ENCODE peak calls at places on chromosomes 3 and 15, in seven cellular contexts. U is AG10803, H is psoas muscle, P is brain microvascular endothelial cell, T is cardiac muscle cell, M is spleen, B is adrenal gland. W is an unnamed sample.

GRCh38 chr3:3066910-3067309 is 43.3 kb downstream of the IL5RA start:
- DNase-seq in U (no peak), H (no peak), P (no peak), T (no peak), M (no peak), B (no peak), W (no peak)

GRCh38 chr15:98896802-98897732 is 110.5 kb downstream of the PGPEP1L start:
- DNase-seq in U (peak), H (no peak), P (peak), T (no peak), M (no peak), B (peak), W (peak)

GRCh38 chr3:143207338-143207961 is 87.9 kb downstream of the CHST2 start:
- DNase-seq in U (peak), H (no peak), P (peak), T (no peak), M (no peak), B (no peak), W (no peak)

GRCh38 chr3:168859574-168859973 is 763.9 kb upstream of the GOLIM4 start:
- DNase-seq in U (no peak), H (no peak), P (no peak), T (no peak), M (no peak), B (no peak), W (no peak)

GRCh38 chr3:109122690-109123089 is 4.8 kb upstream of the MORC1 start:
- DNase-seq in U (no peak), H (no peak), P (no peak), T (no peak), M (no peak), B (no peak), W (no peak)

GRCh38 chr15:80093854-80094418 is 34.5 kb downstream of the ZFAND6 start:
- DNase-seq in U (no peak), H (peak), P (no peak), T (peak), M (no peak), B (peak), W (no peak)

GRCh38 chr15:100738614-100739013 is 136.2 kb downstream of the ASB7 start:
- DNase-seq in U (no peak), H (no peak), P (no peak), T (no peak), M (peak), B (no peak), W (no peak)

GRCh38 chr3:123759311-123759710 is 124.8 kb downstream of the MYLK start:
- DNase-seq in U (peak), H (no peak), P (no peak), T (no peak), M (no peak), B (no peak), W (peak)

GRCh38 chr3:53083496-53083895 is 37.6 kb upstream of the SFMBT1 start:
- DNase-seq in U (peak), H (peak), P (peak), T (no peak), M (no peak), B (no peak), W (no peak)

GRCh38 chr3:11230125-11230524 is 42.1 kb upstream of the ATG7 start:
- DNase-seq in U (peak), H (no peak), P (no peak), T (no peak), M (no peak), B (no peak), W (no peak)

GRCh38 chr15:85615930-85616329 is 178.8 kb downstream of the KLHL25 start:
- DNase-seq in U (peak), H (no peak), P (no peak), T (peak), M (no peak), B (no peak), W (no peak)

GRCh38 chr3:68070186-68070585 is 415.8 kb upstream of the SUCLG2 start:
- DNase-seq in U (no peak), H (no peak), P (no peak), T (no peak), M (no peak), B (no peak), W (no peak)

GRCh38 chr3:165206454-165207266 is 10.5 kb upstream of the SLITRK3 start:
- DNase-seq in U (peak), H (peak), P (peak), T (peak), M (peak), B (peak), W (peak)

GRCh38 chr15:34737379-34737928 is 17.3 kb downstream of the GJD2 start:
- DNase-seq in U (peak), H (no peak), P (no peak), T (peak), M (no peak), B (no peak), W (no peak)

GRCh38 chr3:12265558-12265957 is 23.3 kb upstream of the PPARG start:
- DNase-seq in U (no peak), H (no peak), P (no peak), T (no peak), M (no peak), B (no peak), W (no peak)

GRCh38 chr15:91849749-91850161 is 3.8 kb upstream of the SLCO3A1 start:
- DNase-seq in U (peak), H (no peak), P (peak), T (peak), M (no peak), B (no peak), W (no peak)

GRCh38 chr3:134460965-134461364 is 24.8 kb downstream of the ANAPC13 start:
- DNase-seq in U (peak), H (no peak), P (peak), T (no peak), M (no peak), B (no peak), W (peak)

GRCh38 chr3:182364323-182364722 is 429.0 kb upstream of the ATP11B start:
- DNase-seq in U (no peak), H (no peak), P (no peak), T (no peak), M (no peak), B (no peak), W (no peak)

GRCh38 chr15:36256258-36256825 is 323.1 kb upstream of the CDIN1 start:
- DNase-seq in U (no peak), H (no peak), P (no peak), T (peak), M (no peak), B (no peak), W (no peak)

GRCh38 chr15:66760968-66761722 is 59.1 kb downstream of the SMAD6 start:
- DNase-seq in U (no peak), H (peak), P (no peak), T (no peak), M (peak), B (peak), W (no peak)

GRCh38 chr3:54773251-54773650 is 154.6 kb downstream of the LRTM1 start:
- DNase-seq in U (peak), H (no peak), P (no peak), T (no peak), M (no peak), B (no peak), W (no peak)

GRCh38 chr3:4721511-4721911 is 228.4 kb downstream of the ITPR1 start:
- DNase-seq in U (peak), H (no peak), P (peak), T (no peak), M (no peak), B (no peak), W (no peak)

GRCh38 chr15:43779016-43779415 is 2.2 kb upstream of the ELL3 start:
- DNase-seq in U (no peak), H (no peak), P (no peak), T (no peak), M (no peak), B (no peak), W (no peak)

GRCh38 chr3:44926172-44926571 is 49.8 kb downstream of the ZDHHC3 start:
- DNase-seq in U (no peak), H (no peak), P (no peak), T (no peak), M (no peak), B (no peak), W (no peak)

GRCh38 chr15:34647569-34648334 is 64.3 kb upstream of the GOLGA8B start:
- DNase-seq in U (no peak), H (no peak), P (no peak), T (peak), M (no peak), B (peak), W (no peak)

GRCh38 chr3:188553569-188553968 is 399.6 kb downstream of the LPP start:
- DNase-seq in U (no peak), H (no peak), P (no peak), T (no peak), M (no peak), B (no peak), W (no peak)

GRCh38 chr3:26920579-26920978 is 298.0 kb downstream of the LRRC3B start:
- DNase-seq in U (no peak), H (no peak), P (no peak), T (no peak), M (no peak), B (no peak), W (no peak)

GRCh38 chr3:40451551-40451950 is 5.6 kb upstream of the RPL14 start:
- DNase-seq in U (no peak), H (no peak), P (no peak), T (no peak), M (no peak), B (no peak), W (no peak)
- H3K4me3 ChIP-seq in U (no peak), H (no peak), P (no peak), T (no peak), M (no peak), B (no peak), W (no peak)

DNA sequence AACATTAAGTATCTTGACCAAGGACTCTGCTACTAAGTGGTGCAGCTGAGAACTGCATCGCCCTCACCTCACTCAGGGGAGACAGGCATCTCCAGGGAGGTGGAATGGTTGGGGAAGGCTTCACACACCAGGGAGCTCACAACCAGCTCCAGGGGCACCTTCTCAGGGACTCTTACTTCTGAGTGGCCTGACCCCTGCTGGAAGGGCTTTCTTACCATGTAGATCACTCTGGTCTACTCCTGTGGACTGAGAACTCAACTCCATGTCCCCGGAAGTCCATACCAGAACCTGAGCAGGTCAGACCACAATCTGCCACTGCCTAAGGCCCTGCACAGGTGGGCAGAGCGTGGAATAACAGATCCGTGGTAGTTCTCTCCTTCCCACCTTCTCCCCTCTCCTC is 140.5 kb downstream of the TLE3 start:
- DNase-seq in U (no peak), H (no peak), P (no peak), T (no peak), M (no peak), B (no peak), W (no peak)
- TF ChIP-seq CTCF in U (no peak), H (no peak), P (peak), T (no peak), M (no peak), B (no peak), W (no peak)

DNA sequence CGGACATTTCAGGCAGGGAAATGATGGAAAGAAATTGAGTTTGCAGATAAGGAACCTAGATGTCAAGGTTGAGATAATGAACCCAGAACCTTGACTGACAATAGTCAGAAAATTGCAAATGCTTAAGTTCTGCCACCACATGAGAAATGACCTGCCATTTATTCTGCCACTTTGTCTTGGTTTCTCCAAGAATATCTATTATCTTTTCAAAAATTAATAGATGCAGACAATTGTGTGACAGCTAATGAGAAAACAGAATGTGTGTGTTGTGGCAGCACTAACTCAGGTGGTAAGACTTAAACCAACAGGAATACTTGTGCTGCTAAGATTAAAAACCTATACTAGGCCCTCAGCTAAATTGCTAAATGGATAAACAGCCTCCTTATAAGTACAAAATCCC is 52.3 kb downstream of the CADPS start:
- DNase-seq in U (no peak), H (no peak), P (no peak), T (no peak), M (no peak), B (no peak), W (no peak)
- H3K4me3 ChIP-seq in U (no peak), H (no peak), P (no peak), T (no peak), M (no peak), B (no peak), W (no peak)

GRCh38 chr3:42033741-42034140 is 57.4 kb upstream of the TRAK1 start:
- DNase-seq in U (peak), H (no peak), P (no peak), T (no peak), M (no peak), B (no peak), W (no peak)

GRCh38 chr3:42031808-42032475 is 59.2 kb upstream of the TRAK1 start:
- DNase-seq in U (peak), H (no peak), P (no peak), T (peak), M (no peak), B (no peak), W (no peak)

GRCh38 chr3:42035816-42036482 is 55.2 kb upstream of the TRAK1 start:
- DNase-seq in U (peak), H (peak), P (no peak), T (peak), M (no peak), B (peak), W (no peak)

GRCh38 chr3:42035007-42035406 is 56.1 kb upstream of the TRAK1 start:
- DNase-seq in U (no peak), H (no peak), P (no peak), T (no peak), M (no peak), B (no peak), W (no peak)

GRCh38 chr3:42032693-42033349 is 58.3 kb upstream of the TRAK1 start:
- DNase-seq in U (peak), H (peak), P (peak), T (no peak), M (no peak), B (peak), W (peak)
- TF ChIP-seq CTCF in U (no peak), H (no peak), P (no peak), T (peak), M (no peak), B (no peak), W (no peak)

GRCh38 chr3:61924991-61925390 is 363.6 kb downstream of the PTPRG start:
- DNase-seq in U (no peak), H (no peak), P (no peak), T (no peak), M (no peak), B (no peak), W (no peak)

GRCh38 chr3:61925721-61926120 is 364.4 kb downstream of the PTPRG start:
- DNase-seq in U (no peak), H (no peak), P (no peak), T (no peak), M (no peak), B (no peak), W (peak)

GRCh38 chr3:61924065-61924740 is 362.8 kb downstream of the PTPRG start:
- DNase-seq in U (no peak), H (peak), P (no peak), T (peak), M (no peak), B (peak), W (no peak)

GRCh38 chr3:61919371-61919770 is 358.0 kb downstream of the PTPRG start:
- DNase-seq in U (no peak), H (no peak), P (no peak), T (no peak), M (no peak), B (no peak), W (no peak)

DNA sequence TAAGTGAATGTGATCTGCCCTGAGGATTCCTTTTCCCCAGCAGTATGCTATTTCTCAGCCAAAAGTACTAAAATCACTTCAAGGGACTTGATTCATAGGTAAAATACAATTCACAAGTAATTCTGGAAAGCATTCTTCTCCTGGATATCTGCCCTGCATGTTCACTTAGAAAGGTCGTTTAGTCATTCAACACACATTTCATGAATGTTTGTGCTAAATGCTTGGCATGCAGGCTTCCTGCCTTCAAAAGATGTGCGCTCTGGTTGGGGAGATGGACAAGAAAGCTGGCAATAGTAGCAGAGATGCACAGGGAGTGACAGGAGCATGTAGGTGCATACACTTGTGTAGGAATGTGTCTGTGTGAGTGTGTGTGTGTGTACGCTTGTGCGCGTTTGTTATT is 360.7 kb downstream of the PTPRG start:
- DNase-seq in U (peak), H (no peak), P (no peak), T (no peak), M (no peak), B (no peak), W (no peak)
- H3K4me3 ChIP-seq in U (no peak), H (no peak), P (no peak), T (no peak), M (no peak), B (no peak), W (no peak)

W was measured in retinal pigment epithelial cell.